ENCODE peak calls at places on chromosome 19, in nine cellular contexts. C, N, O, X, P, D, A, E and R are unnamed samples.

GRCh38 chr19:29798783-29799182 is 13.0 kb upstream of the CCNE1 start:
- DNase-seq in C (no peak), N (no peak), O (no peak), X (no peak), P (no peak), D (no peak), A (no peak), E (no peak), R (no peak)

GRCh38 chr19:16405797-16406196 is 66.0 kb downstream of the EPS15L1 start:
- DNase-seq in C (no peak), N (no peak), O (no peak), X (no peak), P (no peak), D (no peak), A (no peak), E (no peak), R (no peak)

GRCh38 chr19:51803529-51803928 is 8.6 kb downstream of the FPR3 start:
- DNase-seq in C (no peak), N (no peak), O (no peak), X (no peak), P (no peak), D (no peak), A (no peak), E (no peak), R (no peak)

GRCh38 chr19:35557539-35558399 is 5.7 kb downstream of the ATP4A start:
- DNase-seq in C (peak), N (no peak), O (peak), X (no peak), P (peak), D (no peak), A (peak), E (peak), R (no peak)

GRCh38 chr19:30228113-30228725 is 144.0 kb upstream of the ZNF536 start:
- DNase-seq in C (peak), N (no peak), O (peak), X (no peak), P (no peak), D (no peak), A (no peak), E (no peak), R (no peak)

GRCh38 chr19:54484451-54484850 is 11.4 kb upstream of the CDC42EP5 start:
- DNase-seq in C (no peak), N (no peak), O (no peak), X (no peak), P (no peak), D (no peak), A (no peak), E (no peak), R (no peak)

GRCh38 chr19:4870025-4870700 is 2.7 kb upstream of the PLIN3 start:
- DNase-seq in C (peak), N (no peak), O (no peak), X (peak), P (no peak), D (peak), A (peak), E (no peak), R (no peak)

GRCh38 chr19:35468637-35469036 is 20.6 kb downstream of the FFAR2 start:
- DNase-seq in C (peak), N (no peak), O (peak), X (peak), P (peak), D (no peak), A (peak), E (peak), R (peak)

GRCh38 chr19:24178207-24178606 is 91.2 kb downstream of the ZNF254 start:
- DNase-seq in C (no peak), N (no peak), O (no peak), X (no peak), P (no peak), D (no peak), A (no peak), E (no peak), R (no peak)

GRCh38 chr19:49486232-49486631 is 1.2 kb upstream of the RPL13A start:
- DNase-seq in C (no peak), N (no peak), O (peak), X (no peak), P (no peak), D (no peak), A (no peak), E (no peak), R (no peak)

GRCh38 chr19:4157164-4157563 is 3.7 kb downstream of the CREB3L3 start:
- DNase-seq in C (no peak), N (no peak), O (no peak), X (no peak), P (no peak), D (no peak), A (no peak), E (no peak), R (no peak)

GRCh38 chr19:3167533-3168272 is 10.9 kb upstream of the S1PR4 start:
- DNase-seq in C (no peak), N (no peak), O (no peak), X (no peak), P (no peak), D (no peak), A (no peak), E (no peak), R (no peak)

GRCh38 chr19:50835785-50836542 is 2.6 kb upstream of the KLK15 start:
- DNase-seq in C (peak), N (peak), O (peak), X (no peak), P (peak), D (no peak), A (peak), E (peak), R (no peak)

GRCh38 chr19:19900574-19901444 is at the start of gene ZNF93:
- DNase-seq in C (peak), N (peak), O (peak), X (peak), P (peak), D (peak), A (peak), E (peak), R (peak)

GRCh38 chr19:30089086-30089665 is 147.1 kb downstream of the URI1 start:
- DNase-seq in C (no peak), N (no peak), O (no peak), X (no peak), P (no peak), D (no peak), A (no peak), E (no peak), R (no peak)

GRCh38 chr19:12985049-12985776 is 10.1 kb upstream of the NFIX start:
- DNase-seq in C (peak), N (peak), O (peak), X (no peak), P (peak), D (no peak), A (peak), E (peak), R (no peak)

GRCh38 chr19:5232798-5233505 is 107.7 kb downstream of the PTPRS start:
- DNase-seq in C (no peak), N (no peak), O (no peak), X (no peak), P (no peak), D (no peak), A (no peak), E (no peak), R (no peak)

GRCh38 chr19:5563941-5564612 is 3.7 kb downstream of the TINCR start:
- DNase-seq in C (no peak), N (no peak), O (no peak), X (no peak), P (no peak), D (peak), A (peak), E (no peak), R (no peak)

GRCh38 chr19:57872450-57872849 is 16.4 kb downstream of the ZNF814 start:
- DNase-seq in C (no peak), N (no peak), O (no peak), X (no peak), P (no peak), D (no peak), A (no peak), E (no peak), R (no peak)

GRCh38 chr19:58400638-58400915 is 5.1 kb downstream of the RNF225 start:
- DNase-seq in C (no peak), N (no peak), O (no peak), X (no peak), P (no peak), D (no peak), A (no peak), E (no peak), R (no peak)

GRCh38 chr19:30170081-30170480 is 202.1 kb upstream of the ZNF536 start:
- DNase-seq in C (no peak), N (no peak), O (no peak), X (no peak), P (no peak), D (no peak), A (no peak), E (no peak), R (no peak)

DNA sequence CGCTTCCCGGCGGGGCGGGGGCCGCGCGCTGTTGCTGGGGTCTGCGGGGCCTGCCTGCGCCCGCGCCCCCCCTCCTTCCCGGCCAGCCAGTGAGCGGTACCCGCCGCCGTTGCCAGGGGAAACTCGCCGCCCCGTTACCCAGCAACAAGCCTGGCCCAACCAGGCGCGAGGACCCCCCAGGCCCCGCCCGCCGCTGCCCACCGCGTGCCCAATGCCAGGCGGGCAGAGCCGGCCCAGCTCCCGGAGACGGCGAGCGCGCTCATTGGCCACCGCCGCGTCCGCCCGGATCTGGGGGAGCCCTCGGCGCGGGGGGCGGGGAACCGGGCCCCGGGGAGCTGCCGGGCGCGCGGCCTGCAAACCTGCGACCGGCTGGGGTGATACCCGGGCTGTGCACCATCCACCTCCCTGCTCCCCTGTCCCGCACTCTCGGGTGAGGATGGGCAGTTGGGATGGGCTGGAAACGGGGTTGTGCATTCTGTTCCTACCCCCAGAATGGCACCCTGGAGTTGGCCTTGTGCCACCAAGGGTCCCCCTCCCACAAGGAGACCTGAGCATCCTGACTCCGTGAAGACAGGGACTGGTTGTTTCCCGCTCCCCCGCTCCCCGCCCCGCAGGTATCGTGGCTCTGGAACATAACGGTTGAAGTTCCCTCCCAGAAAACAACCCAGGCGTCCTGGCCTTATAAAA is 8.8 kb upstream of the BBC3 start:
- DNase-seq in C (peak), N (peak), O (peak), X (no peak), P (peak), D (no peak), A (no peak), E (peak), R (peak)
- H3K4me3 ChIP-seq in C (peak), N (peak), O (peak), X (no peak), P (peak), D (peak), A (peak), E (peak), R (peak)

DNA sequence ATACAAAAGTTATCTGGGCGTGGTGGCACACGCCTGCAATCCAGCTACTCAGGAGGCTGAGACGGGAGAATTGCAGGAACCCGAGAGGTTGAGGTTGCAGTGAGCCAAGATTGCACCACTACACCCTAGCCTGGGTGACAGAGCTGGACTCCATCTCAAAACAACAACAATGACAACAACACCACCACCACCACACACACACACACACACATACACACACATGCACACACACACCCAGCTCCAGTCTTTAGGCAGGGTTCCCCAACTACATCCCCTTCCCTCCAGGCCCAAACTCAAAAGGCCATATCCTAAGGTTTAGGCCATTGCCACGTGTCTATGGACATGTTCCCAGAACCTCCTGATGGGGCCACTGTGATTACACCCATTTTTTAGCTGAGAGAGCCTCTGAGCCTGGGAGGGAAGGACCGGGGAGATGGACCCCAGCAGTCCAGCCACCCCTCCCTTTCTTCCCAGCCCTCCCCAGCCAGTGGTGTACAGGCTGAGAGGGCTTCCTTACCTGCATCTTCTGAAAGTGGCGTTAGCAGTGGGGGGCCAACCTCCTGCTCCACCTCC is 9.0 kb upstream of the DMWD start:
- DNase-seq in C (no peak), N (no peak), O (no peak), X (no peak), P (no peak), D (no peak), A (no peak), E (no peak), R (no peak)
- H3K4me3 ChIP-seq in C (no peak), N (no peak), O (no peak), X (no peak), P (no peak), D (no peak), A (no peak), E (no peak), R (no peak)

GRCh38 chr19:40598121-40598917 is 2.9 kb upstream of the LTBP4 start:
- DNase-seq in C (peak), N (peak), O (peak), X (no peak), P (peak), D (no peak), A (peak), E (peak), R (peak)
- H3K4me3 ChIP-seq in C (no peak), N (peak), O (peak), X (peak), P (no peak), D (peak), A (peak), E (peak), R (no peak)

DNA sequence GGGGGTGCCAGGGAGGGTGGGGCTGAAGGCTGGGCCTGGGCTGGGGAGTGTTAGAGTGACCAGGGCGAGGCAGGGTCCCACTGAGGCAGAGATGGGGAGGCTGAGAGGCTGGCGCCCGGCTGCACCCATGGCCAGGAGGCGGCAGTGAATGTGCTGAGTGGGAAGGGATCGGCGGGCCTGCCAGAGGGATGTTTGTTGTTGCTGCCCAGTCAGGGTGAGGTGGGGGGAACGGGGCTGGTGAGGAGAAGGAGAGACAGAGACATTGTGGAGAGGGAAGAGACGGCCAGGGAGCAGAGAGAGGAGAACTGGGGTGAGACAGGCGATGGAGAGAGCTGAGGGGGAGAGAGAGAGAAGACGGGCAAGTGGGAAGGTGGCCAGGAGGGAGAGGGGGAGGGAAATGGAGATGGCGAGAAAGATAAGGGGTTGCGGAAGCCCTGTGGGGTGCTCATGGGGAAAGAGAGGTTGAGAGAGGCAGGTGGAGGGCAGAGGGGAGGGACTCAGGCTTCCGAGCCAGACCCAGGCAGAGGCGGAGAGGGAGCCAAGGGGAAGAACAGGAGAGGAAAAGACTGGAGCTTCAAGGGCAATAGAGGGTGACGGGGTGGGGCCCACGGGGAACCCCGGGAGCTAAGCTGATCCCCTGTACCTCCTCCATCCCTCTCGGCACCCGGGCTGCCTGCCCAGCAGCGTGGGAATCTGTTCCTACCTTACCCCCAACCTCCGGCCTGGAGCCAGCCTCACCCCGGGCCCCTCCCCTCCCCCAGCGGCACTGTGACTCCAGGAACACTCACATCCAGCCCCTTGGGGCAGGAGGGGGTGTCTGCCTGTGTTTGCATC is 690 bp upstream of the B3GNT8 start:
- DNase-seq in C (peak), N (no peak), O (peak), X (no peak), P (peak), D (no peak), A (peak), E (peak), R (peak)
- H3K4me3 ChIP-seq in C (peak), N (peak), O (peak), X (no peak), P (peak), D (peak), A (peak), E (peak), R (peak)